ENCODE peak calls at places on chromosomes 13 and 19, in ten cellular contexts. U is uterus; W is psoas muscle; H is Peyer's patch; P is ovary; R is endodermal cell; Y is hepatocyte; V is CD8-positive, alpha-beta T cell; L is stomach; N is heart right ventricle. T is an unnamed sample. For H3K27me3, the result is how much of the 10 kb centered on the place peaks cover.

GRCh38 chr13:114132419-114133121 is at the start of gene RASA3:
- DNase-seq in L (peak), V (no peak), N (peak), H (peak), W (peak), Y (peak), U (peak), R (peak), P (peak), T (peak)

GRCh38 chr19:55353803-55354697 is 469 bp downstream of the COX6B2 start:
- DNase-seq in R (peak), P (peak), L (peak), N (no peak), W (no peak), H (peak), Y (peak), U (peak), V (peak), T (peak)

GRCh38 chr13:43596924-43597598 is 189.7 kb downstream of the ENOX1 start:
- DNase-seq in L (no peak), R (no peak), U (no peak), N (no peak), V (no peak), W (no peak), H (no peak), Y (no peak), P (no peak), T (no peak)

GRCh38 chr19:15251749-15252397 is 19.6 kb upstream of the EPHX3 start:
- DNase-seq in L (peak), N (peak), U (peak), H (peak), V (no peak), Y (peak), R (peak), P (peak), W (peak), T (peak)

GRCh38 chr19:32339988-32340874 is 5.2 kb upstream of the ZNF507 start:
- DNase-seq in U (peak), R (peak), P (peak), W (peak), N (peak), V (peak), Y (peak), L (peak), H (peak), T (peak)

GRCh38 chr13:110123041-110123809 is 183.7 kb downstream of the COL4A1 start:
- DNase-seq in V (no peak), U (no peak), H (peak), P (no peak), R (peak), W (no peak), N (no peak), L (no peak), Y (no peak), T (no peak)

GRCh38 chr13:41502676-41503075 is 45.3 kb downstream of the RGCC start:
- DNase-seq in N (no peak), Y (no peak), P (no peak), U (no peak), H (peak), R (no peak), L (no peak), V (no peak), W (no peak), T (no peak)

GRCh38 chr13:43229506-43229905 is 206.1 kb downstream of the DNAJC15 start:
- DNase-seq in Y (no peak), W (no peak), H (no peak), N (no peak), P (no peak), V (no peak), L (no peak), U (no peak), R (no peak), T (peak)

GRCh38 chr19:39218230-39219007 is 14.4 kb upstream of the SYCN start:
- DNase-seq in V (no peak), H (no peak), N (no peak), Y (no peak), P (no peak), W (no peak), L (no peak), U (no peak), R (no peak), T (no peak)

GRCh38 chr13:82747948-82748347 is 1134.3 kb downstream of the SLITRK1 start:
- DNase-seq in Y (no peak), R (no peak), H (no peak), L (no peak), N (no peak), U (no peak), P (no peak), W (no peak), V (no peak), T (no peak)

GRCh38 chr19:6278740-6279619 is 795 bp downstream of the MLLT1 start:
- DNase-seq in U (peak), W (peak), R (peak), N (no peak), Y (peak), P (peak), L (no peak), V (no peak), H (no peak), T (no peak)

GRCh38 chr19:31664997-31665396 is 315.8 kb upstream of the TSHZ3 start:
- DNase-seq in N (no peak), V (no peak), P (no peak), W (no peak), Y (no peak), R (no peak), L (no peak), H (no peak), U (no peak), T (no peak)

GRCh38 chr19:5480427-5480836 is 25.2 kb downstream of the ZNRF4 start:
- DNase-seq in P (no peak), L (peak), U (no peak), N (no peak), H (no peak), V (no peak), Y (no peak), W (no peak), R (peak), T (no peak)

GRCh38 chr19:3801412-3802096 is 15.4 kb upstream of the MATK start:
- DNase-seq in Y (no peak), W (no peak), U (no peak), L (peak), H (peak), N (peak), P (no peak), V (peak), R (peak), T (peak)

GRCh38 chr13:24905242-24905641 is 141.3 kb downstream of the RNF17 start:
- DNase-seq in U (no peak), P (no peak), N (no peak), L (no peak), R (no peak), H (no peak), W (no peak), V (no peak), Y (no peak), T (no peak)

GRCh38 chr19:46713781-46714522 is 3.0 kb downstream of the PRKD2 start:
- DNase-seq in H (peak), P (peak), Y (peak), R (peak), W (peak), N (peak), L (peak), U (peak), V (peak), T (peak)

GRCh38 chr13:97174638-97175037 is 47.5 kb upstream of the MBNL2 start:
- DNase-seq in P (no peak), W (no peak), Y (no peak), L (no peak), U (no peak), V (no peak), R (no peak), N (no peak), H (no peak), T (no peak)

GRCh38 chr19:33241530-33242101 is 16.0 kb upstream of the SLC7A10 start:
- DNase-seq in V (no peak), L (peak), N (peak), R (no peak), W (peak), Y (peak), P (no peak), U (peak), H (peak), T (no peak)

GRCh38 chr13:47893527-47893926 is 107.5 kb downstream of the SUCLA2 start:
- DNase-seq in H (no peak), W (no peak), N (no peak), U (no peak), V (no peak), Y (no peak), R (no peak), L (no peak), P (no peak), T (no peak)

GRCh38 chr19:43464089-43464775 is 1.2 kb downstream of the LYPD3 start:
- DNase-seq in N (peak), W (peak), R (no peak), U (peak), P (peak), V (peak), Y (peak), H (peak), L (peak), T (no peak)

GRCh38 chr13:73334459-73334858 is 275.7 kb downstream of the KLF5 start:
- DNase-seq in P (no peak), R (no peak), N (no peak), W (no peak), V (no peak), L (no peak), U (no peak), Y (no peak), H (no peak), T (no peak)

GRCh38 chr13:70714993-70715392 is 606.7 kb upstream of the KLHL1 start:
- DNase-seq in Y (no peak), V (no peak), H (no peak), U (no peak), L (no peak), P (no peak), W (no peak), R (no peak), N (no peak), T (no peak)

GRCh38 chr13:34842466-34842865 is 99.6 kb upstream of the NBEA start:
- DNase-seq in Y (no peak), H (no peak), L (no peak), R (no peak), U (no peak), V (no peak), P (no peak), W (no peak), N (no peak), T (no peak)

GRCh38 chr19:1211494-1212234 is 6.1 kb downstream of the STK11 start:
- DNase-seq in L (peak), U (peak), P (no peak), H (no peak), V (no peak), W (peak), R (peak), N (peak), Y (no peak), T (no peak)

GRCh38 chr13:23915308-23915707 is 18.0 kb upstream of the C1QTNF9B start:
- DNase-seq in R (no peak), U (no peak), P (no peak), H (no peak), V (no peak), L (no peak), W (no peak), Y (no peak), N (no peak), T (no peak)

GRCh38 chr19:29841559-29842367 is 30.0 kb downstream of the CCNE1 start:
- DNase-seq in N (peak), U (no peak), P (no peak), Y (peak), R (peak), H (no peak), V (no peak), W (peak), L (no peak), T (peak)

GRCh38 chr13:114325729-114326128 is 11.4 kb downstream of the CHAMP1 start:
- DNase-seq in W (no peak), H (no peak), P (no peak), V (no peak), N (no peak), Y (no peak), R (no peak), L (no peak), U (no peak), T (no peak)

GRCh38 chr13:20570540-20570939 is 3.6 kb downstream of the IFT88 start:
- DNase-seq in N (no peak), W (no peak), V (no peak), P (no peak), Y (no peak), H (no peak), L (no peak), U (no peak), R (no peak), T (no peak)

GRCh38 chr13:63291701-63292100 is 1876.1 kb upstream of the PCDH20 start:
- DNase-seq in P (no peak), U (no peak), N (no peak), Y (no peak), H (no peak), W (no peak), V (no peak), R (no peak), L (no peak), T (no peak)

GRCh38 chr19:49056101-49056901 is 1.2 kb downstream of the CGB7 start:
- DNase-seq in R (peak), Y (peak), W (peak), H (peak), N (peak), U (peak), V (peak), P (peak), L (peak), T (peak)

GRCh38 chr13:88051746-88052482 is 380.7 kb downstream of the SLITRK5 start:
- DNase-seq in N (no peak), V (no peak), P (no peak), W (peak), Y (no peak), L (no peak), R (peak), U (no peak), H (no peak), T (no peak)

GRCh38 chr13:85223883-85224656 is 575.1 kb downstream of the SLITRK6 start:
- DNase-seq in V (no peak), W (no peak), U (no peak), H (no peak), Y (peak), N (no peak), P (no peak), L (no peak), R (no peak), T (no peak)

GRCh38 chr13:96749825-96750224 is 244.5 kb downstream of the OXGR1 start:
- DNase-seq in L (no peak), U (no peak), Y (no peak), N (no peak), W (no peak), R (no peak), H (no peak), V (no peak), P (no peak), T (no peak)

GRCh38 chr13:23856008-23856750 is 33.0 kb downstream of the MIPEP start:
- DNase-seq in N (no peak), R (no peak), L (no peak), V (no peak), P (no peak), H (no peak), W (no peak), Y (no peak), U (no peak), T (no peak)

GRCh38 chr13:94800423-94800822 is 88.1 kb upstream of the SOX21 start:
- DNase-seq in N (no peak), V (no peak), P (no peak), H (no peak), W (no peak), R (no peak), U (no peak), Y (no peak), L (no peak), T (no peak)

GRCh38 chr13:30618186-30618937 is 642 bp downstream of the USPL1 start:
- DNase-seq in P (peak), U (no peak), W (peak), R (no peak), N (peak), L (peak), Y (peak), V (peak), H (peak), T (no peak)

GRCh38 chr19:39341122-39341719 is 1.0 kb upstream of the SAMD4B start:
- DNase-seq in R (peak), L (peak), V (no peak), N (peak), W (peak), H (peak), P (peak), Y (peak), U (peak), T (no peak)

GRCh38 chr19:49631279-49631588 is 8.7 kb downstream of the RRAS start:
- DNase-seq in N (no peak), H (no peak), L (no peak), R (peak), Y (no peak), V (no peak), P (no peak), W (no peak), U (no peak), T (no peak)

GRCh38 chr19:3945838-3946237 is 13.0 kb downstream of the NMRK2 start:
- DNase-seq in V (no peak), H (no peak), P (no peak), Y (no peak), N (no peak), R (no peak), W (no peak), U (no peak), L (no peak), T (no peak)

GRCh38 chr19:33462112-33462726 is 59.4 kb downstream of the PEPD start:
- DNase-seq in N (no peak), Y (no peak), P (no peak), L (no peak), U (no peak), V (no peak), R (peak), W (no peak), H (no peak), T (no peak)

DNA sequence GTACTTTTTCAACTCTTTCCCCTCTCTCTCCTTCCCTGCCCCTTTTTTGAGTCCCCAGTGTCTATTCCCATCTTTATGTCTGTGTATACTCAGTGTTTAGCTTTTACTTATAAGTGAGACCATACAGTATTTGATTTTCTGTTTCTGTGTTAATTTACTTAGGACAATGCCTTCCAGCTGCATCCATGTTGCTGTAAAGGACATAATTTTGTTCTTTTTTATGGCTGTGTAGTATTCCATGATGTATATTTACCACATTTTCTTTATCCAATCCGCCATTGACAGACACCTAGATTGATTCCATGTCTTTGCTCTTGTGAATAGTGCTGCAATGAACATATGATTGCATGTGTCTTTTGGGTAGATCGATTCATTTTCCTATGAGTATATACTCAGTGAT is 10.7 kb upstream of the ZC3H13 start:
- DNase-seq in R (no peak), H (no peak), V (no peak), P (no peak), U (no peak), L (no peak), W (no peak), N (no peak), Y (no peak), T (no peak)
- TF ChIP-seq CTCF in R (no peak), H (no peak), V (no peak), P (no peak), U (no peak), L (no peak), W (no peak), N (no peak), Y (no peak), T (no peak)

GRCh38 chr19:51009061-51009891 is 7.9 kb upstream of the KLK8 start:
- DNase-seq in H (no peak), P (no peak), L (no peak), N (no peak), Y (no peak), U (no peak), W (no peak), R (no peak), V (no peak), T (no peak)

GRCh38 chr19:51007488-51007887 is 6.1 kb upstream of the KLK8 start:
- DNase-seq in R (no peak), Y (no peak), W (no peak), L (no peak), H (no peak), N (no peak), P (no peak), V (no peak), U (no peak), T (no peak)

GRCh38 chr19:51012661-51013190 is 6.8 kb downstream of the KLK10 start:
- DNase-seq in P (no peak), Y (no peak), H (no peak), U (no peak), W (no peak), V (no peak), R (no peak), N (no peak), L (no peak), T (no peak)

GRCh38 chr19:51006406-51006805 is 5.0 kb upstream of the KLK8 start:
- DNase-seq in L (no peak), Y (no peak), W (no peak), V (no peak), R (no peak), U (no peak), N (no peak), P (no peak), H (no peak), T (no peak)

GRCh38 chr19:51010066-51010795 is 8.8 kb upstream of the KLK8 start:
- DNase-seq in L (no peak), W (no peak), U (no peak), Y (no peak), P (no peak), R (no peak), H (no peak), V (no peak), N (no peak), T (no peak)
- H3K27me3 ChIP-seq in L (under half), W (under half), U (under half), Y (under half), P (under half), R (under half), H (under half), V (under half), N (under half), T (under half)

DNA sequence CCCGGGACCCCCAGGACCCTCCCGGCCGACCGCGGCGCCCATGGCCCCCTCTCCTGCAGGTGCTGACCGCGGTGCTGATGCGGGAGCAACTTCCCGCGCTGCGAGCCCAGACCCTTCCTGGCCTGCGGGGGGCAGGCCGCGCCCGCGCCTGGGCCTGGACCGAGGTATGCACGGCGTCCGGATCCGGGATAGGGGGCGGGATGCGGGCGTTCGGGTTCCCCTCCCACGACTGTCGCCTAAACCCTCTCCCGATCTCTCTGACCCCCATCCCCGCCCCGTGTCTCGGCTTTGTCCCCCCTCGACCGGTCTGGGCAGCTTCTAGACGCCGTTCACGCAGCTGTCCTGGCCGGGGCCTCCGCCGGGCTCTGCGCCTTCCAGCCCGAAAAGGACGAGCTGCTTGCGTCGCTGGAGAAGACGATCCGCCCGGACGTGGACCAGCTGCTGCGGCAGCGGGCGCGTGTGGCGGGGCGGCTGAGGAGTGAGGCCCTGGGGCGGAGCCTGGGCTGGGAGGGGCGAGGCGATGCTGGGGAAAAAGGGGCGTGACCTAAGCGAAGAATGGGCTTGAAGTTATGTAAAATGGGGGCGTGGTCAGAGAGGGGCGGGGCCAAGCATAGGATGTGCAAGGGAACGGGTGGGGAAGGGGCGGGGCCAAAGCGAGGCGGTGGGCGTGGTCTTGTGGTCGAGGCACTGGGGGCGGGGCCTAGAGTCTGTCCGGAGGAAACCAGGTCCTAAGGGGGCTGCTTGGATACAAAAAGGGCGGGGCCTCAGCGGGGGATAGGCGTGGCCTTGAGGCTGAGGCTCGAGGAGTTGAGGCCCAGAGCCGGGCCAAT is 15.9 kb upstream of the COLGALT1 start:
- DNase-seq in L (peak), N (peak), V (peak), W (peak), P (peak), H (peak), Y (peak), R (peak), U (peak), T (peak)
- TF ChIP-seq CTCF in L (peak), N (peak), V (no peak), W (peak), P (peak), H (no peak), Y (peak), R (no peak), U (peak), T (peak)

GRCh38 chr19:35844482-35845214 is 7.7 kb downstream of the NPHS1 start:
- DNase-seq in U (no peak), L (no peak), Y (no peak), H (no peak), W (no peak), N (no peak), V (no peak), R (no peak), P (no peak), T (no peak)
- H3K27me3 ChIP-seq in U (under half), L (half or more), Y (under half), H (under half), W (half or more), N (under half), V (under half), R (half or more), P (under half), T (under half)

GRCh38 chr19:13401388-13401787 is 104.9 kb downstream of the CACNA1A start:
- DNase-seq in Y (no peak), R (peak), N (no peak), U (no peak), L (no peak), H (no peak), W (no peak), V (no peak), P (no peak), T (peak)
- TF ChIP-seq CTCF in Y (no peak), R (no peak), N (no peak), U (no peak), L (no peak), H (no peak), W (no peak), V (no peak), P (no peak), T (no peak)